ENCODE peak calls at places on chromosomes 13 and 19, in seven cellular contexts. One of them, this sample, is unnamed.

GRCh38 chr13:22717036-22717435 is 463.7 kb upstream of the SGCG start:
- DNase-seq in IMR-90: no peak
- DNase-seq in mesenchymal stem cell: no peak
- DNase-seq in mesendoderm: peak; percentile 3
- DNase-seq in H1: no peak
- DNase-seq in H9: no peak
- DNase-seq in trophoblast cell: no peak
- DNase-seq in this sample: no peak

GRCh38 chr13:66974174-66974573 is 256.0 kb downstream of the PCDH9 start:
- DNase-seq in IMR-90: peak; percentile 13
- DNase-seq in mesenchymal stem cell: no peak
- DNase-seq in mesendoderm: no peak
- DNase-seq in H1: no peak
- DNase-seq in H9: no peak
- DNase-seq in trophoblast cell: no peak
- DNase-seq in this sample: no peak

GRCh38 chr13:76654263-76654662 is 231.9 kb downstream of the KCTD12 start:
- DNase-seq in IMR-90: no peak
- DNase-seq in mesenchymal stem cell: no peak
- DNase-seq in mesendoderm: no peak
- DNase-seq in H1: no peak
- DNase-seq in H9: no peak
- DNase-seq in trophoblast cell: no peak
- DNase-seq in this sample: no peak

GRCh38 chr13:98214707-98215106 is 37.6 kb upstream of the RNF113B start:
- DNase-seq in IMR-90: no peak
- DNase-seq in mesenchymal stem cell: no peak
- DNase-seq in mesendoderm: no peak
- DNase-seq in H1: no peak
- DNase-seq in H9: no peak
- DNase-seq in trophoblast cell: peak; percentile 71
- DNase-seq in this sample: no peak

GRCh38 chr19:30070970-30071632 is 129.1 kb downstream of the URI1 start:
- DNase-seq in IMR-90: no peak
- DNase-seq in mesenchymal stem cell: no peak
- DNase-seq in mesendoderm: no peak
- DNase-seq in H1: no peak
- DNase-seq in H9: no peak
- DNase-seq in trophoblast cell: no peak
- DNase-seq in this sample: no peak

GRCh38 chr19:5113101-5113557 is 144.2 kb downstream of the KDM4B start:
- DNase-seq in IMR-90: peak; percentile 64
- DNase-seq in mesenchymal stem cell: peak; percentile 44
- DNase-seq in mesendoderm: peak; percentile 60
- DNase-seq in H1: no peak
- DNase-seq in H9: no peak
- DNase-seq in trophoblast cell: no peak
- DNase-seq in this sample: no peak

GRCh38 chr13:29855784-29856183 is 5.4 kb upstream of the UBL3 start:
- DNase-seq in IMR-90: no peak
- DNase-seq in mesenchymal stem cell: no peak
- DNase-seq in mesendoderm: no peak
- DNase-seq in H1: no peak
- DNase-seq in H9: no peak
- DNase-seq in trophoblast cell: no peak
- DNase-seq in this sample: no peak

GRCh38 chr13:46668302-46668720 is 115.3 kb downstream of the LRCH1 start:
- DNase-seq in IMR-90: peak; percentile 95
- DNase-seq in mesenchymal stem cell: peak; percentile 74
- DNase-seq in mesendoderm: no peak
- DNase-seq in H1: no peak
- DNase-seq in H9: no peak
- DNase-seq in trophoblast cell: no peak
- DNase-seq in this sample: no peak

GRCh38 chr19:1455336-1456120 is 5.6 kb downstream of the APC2 start:
- DNase-seq in IMR-90: peak; percentile 30
- DNase-seq in mesenchymal stem cell: peak; percentile 54
- DNase-seq in mesendoderm: peak; percentile 84
- DNase-seq in H1: peak; percentile 90
- DNase-seq in H9: peak; percentile 98
- DNase-seq in trophoblast cell: peak; percentile 51
- DNase-seq in this sample: no peak

GRCh38 chr13:55234311-55234710 is 1906.4 kb upstream of the PRR20A start:
- DNase-seq in IMR-90: no peak
- DNase-seq in mesenchymal stem cell: no peak
- DNase-seq in mesendoderm: no peak
- DNase-seq in H1: no peak
- DNase-seq in H9: no peak
- DNase-seq in trophoblast cell: no peak
- DNase-seq in this sample: no peak

GRCh38 chr13:60080871-60081270 is 82.9 kb downstream of the DIAPH3 start:
- DNase-seq in IMR-90: no peak
- DNase-seq in mesenchymal stem cell: no peak
- DNase-seq in mesendoderm: no peak
- DNase-seq in H1: no peak
- DNase-seq in H9: no peak
- DNase-seq in trophoblast cell: no peak
- DNase-seq in this sample: no peak

GRCh38 chr19:7250951-7251350 is 43.3 kb downstream of the INSR start:
- DNase-seq in IMR-90: no peak
- DNase-seq in mesenchymal stem cell: no peak
- DNase-seq in mesendoderm: no peak
- DNase-seq in H1: no peak
- DNase-seq in H9: no peak
- DNase-seq in trophoblast cell: no peak
- DNase-seq in this sample: no peak

GRCh38 chr19:49570997-49571676 is 9.2 kb downstream of the NOSIP start:
- DNase-seq in IMR-90: no peak
- DNase-seq in mesenchymal stem cell: no peak
- DNase-seq in mesendoderm: peak; percentile 92
- DNase-seq in H1: no peak
- DNase-seq in H9: peak; percentile 67
- DNase-seq in trophoblast cell: no peak
- DNase-seq in this sample: no peak

GRCh38 chr13:51729853-51730553 is 74.0 kb downstream of the DHRS12 start:
- DNase-seq in IMR-90: peak; percentile 90
- DNase-seq in mesenchymal stem cell: peak; percentile 97
- DNase-seq in mesendoderm: peak; percentile 75
- DNase-seq in H1: no peak
- DNase-seq in H9: no peak
- DNase-seq in trophoblast cell: peak; percentile 76
- DNase-seq in this sample: no peak

GRCh38 chr19:35260694-35261304 is 8.0 kb upstream of the USF2 start:
- DNase-seq in IMR-90: no peak
- DNase-seq in mesenchymal stem cell: no peak
- DNase-seq in mesendoderm: no peak
- DNase-seq in H1: no peak
- DNase-seq in H9: no peak
- DNase-seq in trophoblast cell: no peak
- DNase-seq in this sample: no peak

GRCh38 chr19:5988520-5989387 is 10.8 kb upstream of the RANBP3 start:
- DNase-seq in IMR-90: peak; percentile 25
- DNase-seq in mesenchymal stem cell: no peak
- DNase-seq in mesendoderm: no peak
- DNase-seq in H1: no peak
- DNase-seq in H9: no peak
- DNase-seq in trophoblast cell: no peak
- DNase-seq in this sample: no peak

GRCh38 chr19:29812080-29812880 is 489 bp downstream of the CCNE1 start:
- DNase-seq in IMR-90: no peak
- DNase-seq in mesenchymal stem cell: no peak
- DNase-seq in mesendoderm: no peak
- DNase-seq in H1: no peak
- DNase-seq in H9: no peak
- DNase-seq in trophoblast cell: no peak
- DNase-seq in this sample: peak; percentile 17

GRCh38 chr19:5407356-5407755 is 47.9 kb upstream of the ZNRF4 start:
- DNase-seq in IMR-90: peak; percentile 17
- DNase-seq in mesenchymal stem cell: no peak
- DNase-seq in mesendoderm: peak; percentile 59
- DNase-seq in H1: no peak
- DNase-seq in H9: no peak
- DNase-seq in trophoblast cell: peak; percentile 60
- DNase-seq in this sample: no peak

GRCh38 chr19:18612772-18613588 is at the start of gene TMEM59L:
- DNase-seq in IMR-90: no peak
- DNase-seq in mesenchymal stem cell: no peak
- DNase-seq in mesendoderm: no peak
- DNase-seq in H1: no peak
- DNase-seq in H9: no peak
- DNase-seq in trophoblast cell: no peak
- DNase-seq in this sample: no peak

GRCh38 chr13:89883893-89884448 is 1463.5 kb upstream of the MIR17HG start:
- DNase-seq in IMR-90: no peak
- DNase-seq in mesenchymal stem cell: no peak
- DNase-seq in mesendoderm: no peak
- DNase-seq in H1: no peak
- DNase-seq in H9: peak; percentile 31
- DNase-seq in trophoblast cell: no peak
- DNase-seq in this sample: no peak
- H2BK120ac ChIP-seq in IMR-90: no peak overlapping the region
- H2BK120ac ChIP-seq in mesenchymal stem cell: no peak overlapping the region
- H2BK120ac ChIP-seq in mesendoderm: no peak overlapping the region
- H2BK120ac ChIP-seq in H1: no peak overlapping the region
- H2BK120ac ChIP-seq in H9: no peak overlapping the region
- H2BK120ac ChIP-seq in trophoblast cell: no peak overlapping the region
- H2BK120ac ChIP-seq in this sample: no peak overlapping the region

GRCh38 chr13:112716461-112716820 is 26.6 kb downstream of the ATP11A start:
- DNase-seq in IMR-90: no peak
- DNase-seq in mesenchymal stem cell: no peak
- DNase-seq in mesendoderm: no peak
- DNase-seq in H1: no peak
- DNase-seq in H9: no peak
- DNase-seq in trophoblast cell: no peak
- DNase-seq in this sample: no peak
- H2BK120ac ChIP-seq in IMR-90: no peak overlapping the region
- H2BK120ac ChIP-seq in mesenchymal stem cell: no peak overlapping the region
- H2BK120ac ChIP-seq in mesendoderm: no peak overlapping the region
- H2BK120ac ChIP-seq in H1: no peak overlapping the region
- H2BK120ac ChIP-seq in H9: no peak overlapping the region
- H2BK120ac ChIP-seq in trophoblast cell: no peak overlapping the region
- H2BK120ac ChIP-seq in this sample: no peak overlapping the region

DNA sequence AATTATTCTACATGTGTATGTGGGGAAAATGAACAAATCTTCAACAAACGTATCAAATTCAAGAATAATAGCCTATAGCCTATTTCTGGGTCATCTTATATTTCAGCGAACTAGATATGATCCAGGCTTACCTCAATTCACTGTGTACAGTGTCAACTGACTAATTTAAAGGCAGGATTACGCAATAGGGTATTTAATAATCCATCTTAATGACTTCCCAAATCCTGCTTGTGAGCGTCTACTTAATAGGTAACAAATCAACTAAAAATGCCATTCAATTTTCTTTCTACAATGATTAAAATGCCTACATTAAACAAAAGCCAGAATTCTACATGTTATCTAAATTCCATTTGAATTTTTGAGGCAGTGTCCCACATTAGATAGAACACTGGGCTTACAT is 67.0 kb downstream of the USP12 start:
- DNase-seq in IMR-90: no peak
- DNase-seq in mesenchymal stem cell: no peak
- DNase-seq in mesendoderm: no peak
- DNase-seq in H1: no peak
- DNase-seq in H9: no peak
- DNase-seq in trophoblast cell: no peak
- DNase-seq in this sample: no peak
- H2BK120ac ChIP-seq in IMR-90: no peak overlapping the region
- H2BK120ac ChIP-seq in mesenchymal stem cell: no peak overlapping the region
- H2BK120ac ChIP-seq in mesendoderm: no peak overlapping the region
- H2BK120ac ChIP-seq in H1: no peak overlapping the region
- H2BK120ac ChIP-seq in H9: no peak overlapping the region
- H2BK120ac ChIP-seq in trophoblast cell: no peak overlapping the region
- H2BK120ac ChIP-seq in this sample: no peak overlapping the region

GRCh38 chr13:79538757-79539156 is 57.8 kb downstream of the NDFIP2 start:
- DNase-seq in IMR-90: no peak
- DNase-seq in mesenchymal stem cell: no peak
- DNase-seq in mesendoderm: no peak
- DNase-seq in H1: no peak
- DNase-seq in H9: no peak
- DNase-seq in trophoblast cell: no peak
- DNase-seq in this sample: no peak
- H2BK120ac ChIP-seq in IMR-90: no peak overlapping the region
- H2BK120ac ChIP-seq in mesenchymal stem cell: no peak overlapping the region
- H2BK120ac ChIP-seq in mesendoderm: no peak overlapping the region
- H2BK120ac ChIP-seq in H1: no peak overlapping the region
- H2BK120ac ChIP-seq in H9: no peak overlapping the region
- H2BK120ac ChIP-seq in trophoblast cell: no peak overlapping the region
- H2BK120ac ChIP-seq in this sample: no peak overlapping the region